ENCODE peak calls at places on chromosomes 7 and 10, in ten cellular contexts. I, W, Q, L, R, X, T, K, S and A are unnamed samples.

GRCh38 chr10:21517134-21517982 is 8.1 kb downstream of the SKIDA1 start:
- DNase-seq in I (peak; percentile 79), W (peak; percentile 23), Q (peak; percentile 59), L (peak; percentile 82), R (peak; percentile 56), X (peak; percentile 50), T (no peak), K (peak; percentile 97), S (no peak), A (no peak)

GRCh38 chr10:46518028-46518725 is 38.3 kb downstream of the GPRIN2 start:
- DNase-seq in I (no peak), W (no peak), Q (no peak), L (no peak), R (no peak), X (no peak), T (no peak), K (no peak), S (no peak), A (no peak)

GRCh38 chr10:44042926-44043602 is 341.8 kb downstream of the CXCL12 start:
- DNase-seq in I (no peak), W (no peak), Q (no peak), L (no peak), R (no peak), X (no peak), T (no peak), K (no peak), S (no peak), A (no peak)

GRCh38 chr7:159064816-159065130 is 79.9 kb downstream of the VIPR2 start:
- DNase-seq in I (no peak), W (no peak), Q (no peak), L (no peak), R (no peak), X (no peak), T (no peak), K (no peak), S (no peak), A (no peak)

GRCh38 chr10:78451592-78451991 is 417.9 kb downstream of the RPS24 start:
- DNase-seq in I (no peak), W (no peak), Q (no peak), L (peak; percentile 49), R (no peak), X (no peak), T (no peak), K (no peak), S (no peak), A (no peak)

GRCh38 chr10:47031953-47032465 is 120.8 kb downstream of the PTPN20 start:
- DNase-seq in I (no peak), W (no peak), Q (peak; percentile 90), L (no peak), R (no peak), X (no peak), T (no peak), K (no peak), S (no peak), A (no peak)

GRCh38 chr10:122525788-122526187 is 34.8 kb upstream of the DMBT1 start:
- DNase-seq in I (peak; percentile 17), W (peak; percentile 7), Q (no peak), L (no peak), R (no peak), X (no peak), T (no peak), K (no peak), S (no peak), A (no peak)

GRCh38 chr10:48516878-48517277 is 88.0 kb downstream of the ARHGAP22 start:
- DNase-seq in I (no peak), W (no peak), Q (no peak), L (no peak), R (no peak), X (no peak), T (no peak), K (no peak), S (no peak), A (no peak)

GRCh38 chr10:104318810-104319684 is 19.2 kb downstream of the ITPRIP start:
- DNase-seq in I (no peak), W (no peak), Q (no peak), L (no peak), R (no peak), X (no peak), T (no peak), K (no peak), S (no peak), A (no peak)

GRCh38 chr10:95476482-95477174 is 84.5 kb downstream of the SORBS1 start:
- DNase-seq in I (no peak), W (no peak), Q (no peak), L (no peak), R (no peak), X (no peak), T (no peak), K (no peak), S (no peak), A (no peak)

GRCh38 chr7:43584200-43584586 is 1.3 kb downstream of the STK17A start:
- DNase-seq in I (peak; percentile 58), W (no peak), Q (peak; percentile 49), L (no peak), R (no peak), X (peak; percentile 70), T (no peak), K (no peak), S (no peak), A (no peak)

GRCh38 chr7:130127404-130128395 is 57.4 kb downstream of the KLHDC10 start:
- DNase-seq in I (no peak), W (no peak), Q (no peak), L (no peak), R (no peak), X (no peak), T (no peak), K (no peak), S (no peak), A (no peak)

GRCh38 chr10:34580643-34581042 is 234.5 kb downstream of the PARD3 start:
- DNase-seq in I (peak; percentile 81), W (no peak), Q (no peak), L (no peak), R (no peak), X (no peak), T (no peak), K (no peak), S (no peak), A (no peak)

GRCh38 chr10:91190388-91190870 is 30.0 kb upstream of the PCGF5 start:
- DNase-seq in I (no peak), W (no peak), Q (peak; percentile 76), L (no peak), R (no peak), X (no peak), T (no peak), K (no peak), S (no peak), A (peak; percentile 20)

GRCh38 chr10:4663162-4663992 is 162.6 kb upstream of the AKR1E2 start:
- DNase-seq in I (peak; percentile 98), W (no peak), Q (peak; percentile 91), L (no peak), R (no peak), X (peak; percentile 98), T (no peak), K (peak; percentile 68), S (no peak), A (no peak)

GRCh38 chr7:123169065-123169464 is 30.7 kb downstream of the SLC13A1 start:
- DNase-seq in I (no peak), W (no peak), Q (no peak), L (no peak), R (no peak), X (no peak), T (no peak), K (no peak), S (no peak), A (no peak)

GRCh38 chr10:35640474-35640873 is 1.6 kb downstream of the FZD8 start:
- DNase-seq in I (peak; percentile 85), W (peak; percentile 19), Q (peak; percentile 88), L (peak; percentile 86), R (peak; percentile 37), X (peak; percentile 53), T (no peak), K (peak; percentile 30), S (no peak), A (peak; percentile 47)

GRCh38 chr10:88091490-88092061 is 228.2 kb downstream of the PTEN start:
- DNase-seq in I (no peak), W (peak; percentile 37), Q (no peak), L (no peak), R (no peak), X (no peak), T (no peak), K (no peak), S (peak; percentile 23), A (no peak)

GRCh38 chr10:89032141-89032814 is 41.7 kb downstream of the FAS start:
- DNase-seq in I (peak; percentile 47), W (no peak), Q (peak; percentile 16), L (peak; percentile 32), R (no peak), X (peak; percentile 5), T (no peak), K (peak; percentile 28), S (no peak), A (no peak)

GRCh38 chr10:68734349-68734748 is 13.3 kb downstream of the CCAR1 start:
- DNase-seq in I (no peak), W (no peak), Q (no peak), L (no peak), R (no peak), X (no peak), T (no peak), K (no peak), S (no peak), A (no peak)

GRCh38 chr10:126979311-126979710 is 74.1 kb downstream of the DOCK1 start:
- DNase-seq in I (no peak), W (no peak), Q (no peak), L (no peak), R (no peak), X (no peak), T (no peak), K (no peak), S (no peak), A (no peak)

GRCh38 chr7:27161214-27161720 is 4.1 kb downstream of the HOXA9 start:
- DNase-seq in I (no peak), W (no peak), Q (peak; percentile 14), L (peak; percentile 50), R (no peak), X (peak; percentile 79), T (no peak), K (no peak), S (no peak), A (no peak)

GRCh38 chr7:98119257-98119918 is 12.7 kb downstream of the LMTK2 start:
- DNase-seq in I (peak; percentile 44), W (no peak), Q (peak; percentile 78), L (no peak), R (no peak), X (no peak), T (no peak), K (no peak), S (no peak), A (no peak)

GRCh38 chr7:116429986-116430619 is 69.4 kb upstream of the CAV2 start:
- DNase-seq in I (no peak), W (no peak), Q (no peak), L (no peak), R (no peak), X (no peak), T (no peak), K (no peak), S (no peak), A (no peak)

GRCh38 chr10:132539431-132539839 is 1.8 kb downstream of the INPP5A start:
- DNase-seq in I (no peak), W (no peak), Q (no peak), L (peak; percentile 63), R (no peak), X (no peak), T (no peak), K (no peak), S (no peak), A (peak; percentile 16)

GRCh38 chr7:155232911-155233702 is 64.6 kb upstream of the INSIG1 start:
- DNase-seq in I (no peak), W (no peak), Q (peak; percentile 47), L (no peak), R (no peak), X (no peak), T (no peak), K (no peak), S (no peak), A (no peak)

GRCh38 chr7:37683263-37684120 is at the start of gene GPR141:
- DNase-seq in I (no peak), W (no peak), Q (no peak), L (no peak), R (no peak), X (no peak), T (peak; percentile 48), K (no peak), S (no peak), A (peak; percentile 30)

GRCh38 chr7:28435732-28436378 is 23.5 kb downstream of the CREB5 start:
- DNase-seq in I (no peak), W (no peak), Q (no peak), L (no peak), R (no peak), X (no peak), T (no peak), K (no peak), S (no peak), A (no peak)